ENCODE peak calls at places on chromosomes 6 and 20, in six cellular contexts. X is aorta; U is breast epithelium; H is Peyer's patch; D is CD4-positive, CD25-positive, alpha-beta regulatory T cell; Y is colonic mucosa. C is an unnamed sample. For H3K36me3, the result is how much of the 10 kb centered on the place peaks cover.

GRCh38 chr6:55578537-55579363 is at the start of gene HMGCLL1:
- DNase-seq in X (peak), U (peak), H (no peak), D (no peak), Y (peak), C (no peak)

GRCh38 chr6:149990672-149991402 is 27.1 kb downstream of the ULBP1 start:
- DNase-seq in X (no peak), U (no peak), H (peak), D (peak), Y (no peak), C (peak)

GRCh38 chr6:159110013-159110412 is 59.2 kb upstream of the FNDC1 start:
- DNase-seq in X (no peak), U (no peak), H (no peak), D (peak), Y (no peak), C (peak)

GRCh38 chr20:48012401-48012974 is 227.2 kb upstream of the SULF2 start:
- DNase-seq in X (no peak), U (no peak), H (no peak), D (no peak), Y (no peak), C (no peak)

GRCh38 chr6:89242574-89243330 is 25.6 kb upstream of the GABRR1 start:
- DNase-seq in X (no peak), U (no peak), H (no peak), D (peak), Y (no peak), C (peak)

GRCh38 chr6:90217621-90218496 is 78.8 kb downstream of the BACH2 start:
- DNase-seq in X (peak), U (no peak), H (peak), D (no peak), Y (peak), C (peak)

GRCh38 chr20:2210646-2211556 is 84.9 kb upstream of the TGM3 start:
- DNase-seq in X (no peak), U (no peak), H (no peak), D (no peak), Y (peak), C (no peak)

GRCh38 chr20:3766832-3767433 is 620 bp downstream of the ADISSP start:
- DNase-seq in X (no peak), U (no peak), H (no peak), D (no peak), Y (no peak), C (peak)

GRCh38 chr6:131062245-131063027 is 609 bp downstream of the EPB41L2 start:
- DNase-seq in X (peak), U (no peak), H (peak), D (peak), Y (peak), C (no peak)

GRCh38 chr20:23283096-23283850 is 67.3 kb upstream of the NXT1 start:
- DNase-seq in X (no peak), U (no peak), H (peak), D (no peak), Y (no peak), C (no peak)

GRCh38 chr6:149433901-149434300 is 33.8 kb downstream of the SUMO4 start:
- DNase-seq in X (no peak), U (no peak), H (no peak), D (no peak), Y (no peak), C (no peak)

GRCh38 chr6:128950864-128951263 is 67.9 kb downstream of the LAMA2 start:
- DNase-seq in X (no peak), U (no peak), H (no peak), D (no peak), Y (no peak), C (no peak)

GRCh38 chr6:33192671-33193602 is 670 bp upstream of the COL11A2 start:
- DNase-seq in X (peak), U (no peak), H (no peak), D (no peak), Y (no peak), C (no peak)

GRCh38 chr6:33192105-33192646 is at the start of gene COL11A2:
- DNase-seq in X (no peak), U (no peak), H (no peak), D (no peak), Y (no peak), C (no peak)

GRCh38 chr6:33195304-33196022 is 3.2 kb upstream of the COL11A2 start:
- DNase-seq in X (peak), U (no peak), H (no peak), D (no peak), Y (no peak), C (no peak)

GRCh38 chr6:33194431-33194979 is 2.2 kb upstream of the COL11A2 start:
- DNase-seq in X (no peak), U (no peak), H (no peak), D (no peak), Y (no peak), C (no peak)

GRCh38 chr6:33193619-33194018 is 1.4 kb upstream of the COL11A2 start:
- DNase-seq in X (no peak), U (no peak), H (no peak), D (no peak), Y (no peak), C (no peak)
- H3K4me3 ChIP-seq in X (no peak), U (peak), H (peak), D (no peak), Y (no peak), C (no peak)

GRCh38 chr6:109790131-109790530 is 99.0 kb downstream of the FIG4 start:
- DNase-seq in X (no peak), U (no peak), H (no peak), D (no peak), Y (no peak), C (no peak)
- H3K27ac ChIP-seq in X (no peak), U (no peak), H (no peak), D (no peak), Y (no peak), C (no peak)

DNA sequence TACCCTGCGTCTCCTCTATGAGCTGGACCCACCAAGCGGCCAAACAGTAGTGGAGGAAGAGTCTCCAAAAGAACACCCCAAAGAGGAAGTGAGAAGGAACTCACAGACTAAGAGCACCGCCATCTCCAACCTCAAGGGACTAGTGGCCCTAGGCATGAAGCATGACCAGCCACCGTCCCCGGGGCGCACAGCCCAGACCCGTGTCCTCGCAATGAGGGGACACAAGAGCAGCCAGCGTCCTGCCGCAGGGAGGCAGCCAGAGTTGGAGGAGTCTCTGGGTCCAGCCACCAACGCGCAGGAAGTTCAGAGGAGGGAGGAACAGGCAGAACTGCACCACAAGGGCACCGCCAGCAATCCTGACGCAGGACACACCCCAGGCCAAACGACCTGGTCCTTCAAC is 72.6 kb downstream of the TAF4 start:
- DNase-seq in X (no peak), U (no peak), H (no peak), D (no peak), Y (no peak), C (no peak)
- H3K36me3 ChIP-seq in X (under half), U (under half), H (under half), D (half or more), Y (under half), C (under half)

GRCh38 chr20:13784893-13785715 is at the start of the genes ESF1 and NDUFAF5:
- DNase-seq in X (peak), U (peak), H (peak), D (peak), Y (peak), C (peak)
- H3K4me3 ChIP-seq in X (peak), U (peak), H (peak), D (peak), Y (peak), C (peak)

GRCh38 chr6:35485402-35485877 is 11.4 kb downstream of the TEAD3 start:
- DNase-seq in X (peak), U (peak), H (peak), D (no peak), Y (peak), C (no peak)
- H3K27ac ChIP-seq in X (peak), U (peak), H (peak), D (no peak), Y (peak), C (no peak)

GRCh38 chr6:28920281-28920680 is 3.5 kb downstream of the TRIM27 start:
- DNase-seq in X (no peak), U (no peak), H (no peak), D (no peak), Y (no peak), C (no peak)
- H3K36me3 ChIP-seq in X (under half), U (under half), H (under half), D (under half), Y (under half), C (under half)

DNA sequence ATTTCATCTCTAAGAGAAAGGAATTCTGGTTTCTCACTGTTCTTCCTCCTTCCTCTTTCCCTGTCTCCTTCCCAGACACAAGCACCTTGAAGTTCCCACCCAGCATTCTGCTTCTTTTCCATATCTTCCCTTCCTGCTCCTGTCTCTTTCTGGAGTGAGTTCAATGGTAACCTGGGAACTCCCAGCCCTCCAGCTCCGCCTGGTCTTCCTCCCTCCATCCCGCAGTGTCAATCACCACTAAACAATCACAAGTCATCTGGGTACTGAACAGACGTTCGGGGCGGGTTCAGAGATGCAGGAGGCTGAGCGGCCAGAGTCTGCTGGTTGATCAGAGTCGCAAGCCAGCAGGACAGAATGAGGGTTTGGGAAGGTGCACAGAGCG is 7.7 kb downstream of the TTBK1 start:
- DNase-seq in X (no peak), U (no peak), H (no peak), D (no peak), Y (peak), C (no peak)
- H3K4me3 ChIP-seq in X (no peak), U (no peak), H (no peak), D (no peak), Y (no peak), C (no peak)

DNA sequence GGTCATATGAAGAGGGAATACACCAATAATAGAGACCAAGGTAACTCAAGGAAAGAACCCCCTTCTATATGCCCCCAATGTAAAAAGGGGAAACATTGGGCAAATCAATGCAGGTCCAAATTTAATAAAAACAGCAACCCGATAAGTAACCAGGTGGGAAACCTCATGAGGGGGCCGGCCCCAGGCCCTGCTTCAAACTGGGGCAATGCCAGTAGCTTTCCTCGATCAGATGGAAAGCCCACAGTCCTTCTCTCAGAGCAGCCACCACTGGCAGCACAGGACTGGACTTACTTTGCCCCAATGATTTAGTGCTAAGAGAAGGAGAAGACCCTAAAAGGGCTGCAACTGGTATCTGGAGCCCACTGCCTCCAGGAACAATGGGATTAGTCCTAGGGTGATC is 65.6 kb upstream of the ASCC3 start:
- DNase-seq in X (no peak), U (no peak), H (no peak), D (no peak), Y (no peak), C (no peak)
- H3K27ac ChIP-seq in X (no peak), U (no peak), H (no peak), D (no peak), Y (no peak), C (no peak)

GRCh38 chr6:31847276-31847978 is 15.2 kb downstream of the NEU1 start:
- DNase-seq in X (no peak), U (no peak), H (no peak), D (no peak), Y (no peak), C (no peak)

GRCh38 chr6:31838968-31839367 is 11.4 kb downstream of the HSPA1B start:
- DNase-seq in X (no peak), U (no peak), H (no peak), D (no peak), Y (no peak), C (no peak)

GRCh38 chr6:31842056-31842455 is 14.5 kb downstream of the HSPA1B start:
- DNase-seq in X (no peak), U (no peak), H (no peak), D (no peak), Y (no peak), C (no peak)

GRCh38 chr6:31844507-31844906 is 17.0 kb downstream of the HSPA1B start:
- DNase-seq in X (no peak), U (no peak), H (no peak), D (no peak), Y (no peak), C (no peak)
- H3K36me3 ChIP-seq in X (under half), U (under half), H (under half), D (under half), Y (under half), C (under half)

DNA sequence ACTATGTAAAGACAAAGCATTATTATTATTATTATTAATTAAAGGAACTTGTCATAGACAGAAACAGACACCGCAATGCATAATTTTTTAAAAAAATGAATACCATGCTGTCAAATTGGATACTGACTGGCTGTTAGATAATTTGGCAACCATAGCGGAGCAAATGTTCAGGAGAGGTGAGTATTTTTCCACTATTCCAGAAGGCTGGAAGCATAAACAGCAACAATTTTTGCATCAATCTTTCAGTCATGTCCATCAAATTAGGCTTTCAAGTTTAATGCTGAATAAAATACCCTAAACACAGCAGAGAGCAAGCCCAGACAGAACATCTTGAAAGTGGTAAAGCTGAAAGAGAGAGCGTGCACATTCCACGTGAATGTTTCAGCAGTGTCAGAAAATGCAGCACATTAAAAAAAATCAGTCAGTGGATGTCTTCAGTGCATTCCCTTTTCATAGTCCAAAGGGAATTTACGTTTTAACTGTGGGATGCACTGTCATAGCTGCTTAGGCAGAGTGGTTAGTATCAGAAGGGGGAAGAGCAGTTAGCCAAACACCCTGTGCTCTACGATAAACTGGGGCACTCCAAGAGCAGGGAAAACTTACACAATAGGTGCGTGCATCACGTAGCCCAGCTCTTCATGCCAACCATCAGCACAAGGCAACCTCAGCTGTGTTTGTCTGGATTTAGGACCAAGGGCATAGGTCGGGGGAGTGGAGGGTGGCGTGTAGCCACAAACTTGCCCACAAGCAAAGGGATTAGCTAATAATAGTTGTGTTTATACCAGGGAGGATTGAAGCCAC is 116.2 kb upstream of the STMND1 start:
- DNase-seq in X (no peak), U (no peak), H (no peak), D (no peak), Y (no peak), C (no peak)
- H3K4me3 ChIP-seq in X (no peak), U (no peak), H (no peak), D (no peak), Y (no peak), C (no peak)